ENCODE peak calls at places on chromosome X, in six cellular contexts. One of them, this sample, is unnamed.

GRCh38 chrX:9662148-9662547 is 103.5 kb downstream of the GPR143 start:
- DNase-seq in pancreas: no peak
- DNase-seq in A549: no peak
- DNase-seq in lower lobe of right lung: no peak
- DNase-seq in AG04450: no peak
- DNase-seq in HCT116: no peak
- DNase-seq in this sample: no peak

GRCh38 chrX:38379088-38379487 is 26.7 kb downstream of the OTC start:
- DNase-seq in A549: no peak
- DNase-seq in pancreas: no peak
- DNase-seq in AG04450: no peak
- DNase-seq in HCT116: no peak
- DNase-seq in lower lobe of right lung: no peak
- DNase-seq in this sample: no peak

GRCh38 chrX:148069759-148070503 is 88.8 kb downstream of the FMR1NB start:
- DNase-seq in AG04450: no peak
- DNase-seq in A549: no peak
- DNase-seq in pancreas: no peak
- DNase-seq in HCT116: no peak
- DNase-seq in lower lobe of right lung: no peak
- DNase-seq in this sample: no peak

GRCh38 chrX:40207626-40208025 is 109.9 kb upstream of the BCOR start:
- DNase-seq in lower lobe of right lung: no peak
- DNase-seq in A549: no peak
- DNase-seq in HCT116: no peak
- DNase-seq in pancreas: no peak
- DNase-seq in AG04450: no peak
- DNase-seq in this sample: no peak

GRCh38 chrX:66914082-66914481 is 275.2 kb upstream of the EDA2R start:
- DNase-seq in AG04450: no peak
- DNase-seq in A549: peak; percentile 3
- DNase-seq in pancreas: no peak
- DNase-seq in HCT116: no peak
- DNase-seq in lower lobe of right lung: no peak
- DNase-seq in this sample: no peak

GRCh38 chrX:153214934-153215333 is 35.9 kb downstream of the MAGEA1 start:
- DNase-seq in A549: no peak
- DNase-seq in lower lobe of right lung: no peak
- DNase-seq in AG04450: no peak
- DNase-seq in HCT116: no peak
- DNase-seq in pancreas: no peak
- DNase-seq in this sample: no peak

GRCh38 chrX:9730752-9731151 is 34.9 kb downstream of the GPR143 start:
- DNase-seq in AG04450: no peak
- DNase-seq in pancreas: no peak
- DNase-seq in HCT116: no peak
- DNase-seq in lower lobe of right lung: no peak
- DNase-seq in A549: no peak
- DNase-seq in this sample: no peak

GRCh38 chrX:40011483-40012038 is 86.2 kb downstream of the BCOR start:
- DNase-seq in AG04450: no peak
- DNase-seq in A549: no peak
- DNase-seq in HCT116: no peak
- DNase-seq in lower lobe of right lung: no peak
- DNase-seq in pancreas: no peak
- DNase-seq in this sample: no peak

GRCh38 chrX:2682582-2683177 is 8.4 kb upstream of the CD99 start:
- DNase-seq in AG04450: no peak
- DNase-seq in HCT116: no peak
- DNase-seq in pancreas: no peak
- DNase-seq in lower lobe of right lung: no peak
- DNase-seq in A549: no peak
- DNase-seq in this sample: no peak

GRCh38 chrX:109774706-109775105 is 41.6 kb upstream of the ACSL4 start:
- DNase-seq in AG04450: peak; percentile 20
- DNase-seq in lower lobe of right lung: no peak
- DNase-seq in A549: peak; percentile 56
- DNase-seq in HCT116: no peak
- DNase-seq in pancreas: no peak
- DNase-seq in this sample: no peak

GRCh38 chrX:15675490-15675921 is 10.9 kb upstream of the CLTRN start:
- DNase-seq in pancreas: peak; percentile 92
- DNase-seq in AG04450: no peak
- DNase-seq in HCT116: peak; percentile 70
- DNase-seq in A549: peak; percentile 86
- DNase-seq in lower lobe of right lung: peak; percentile 88
- DNase-seq in this sample: peak; percentile 89

GRCh38 chrX:9907645-9908387 is 59.3 kb upstream of the CLDN34 start:
- DNase-seq in HCT116: no peak
- DNase-seq in A549: no peak
- DNase-seq in lower lobe of right lung: no peak
- DNase-seq in AG04450: peak; percentile 74
- DNase-seq in pancreas: no peak
- DNase-seq in this sample: no peak

GRCh38 chrX:80576815-80577533 is 156.7 kb downstream of the TENT5D start:
- DNase-seq in AG04450: no peak
- DNase-seq in A549: no peak
- DNase-seq in pancreas: no peak
- DNase-seq in lower lobe of right lung: no peak
- DNase-seq in HCT116: no peak
- DNase-seq in this sample: no peak

GRCh38 chrX:40175416-40176255 is 77.9 kb upstream of the BCOR start:
- DNase-seq in AG04450: no peak
- DNase-seq in pancreas: peak; percentile 66
- DNase-seq in lower lobe of right lung: peak; percentile 85
- DNase-seq in HCT116: no peak
- DNase-seq in A549: peak; percentile 60
- DNase-seq in this sample: peak; percentile 91

GRCh38 chrX:34563809-34564208 is 93.3 kb downstream of the TMEM47 start:
- DNase-seq in A549: no peak
- DNase-seq in lower lobe of right lung: no peak
- DNase-seq in AG04450: no peak
- DNase-seq in pancreas: no peak
- DNase-seq in HCT116: no peak
- DNase-seq in this sample: no peak

GRCh38 chrX:16103625-16104024 is 19.7 kb upstream of the GRPR start:
- DNase-seq in A549: no peak
- DNase-seq in lower lobe of right lung: no peak
- DNase-seq in pancreas: no peak
- DNase-seq in HCT116: no peak
- DNase-seq in AG04450: no peak
- DNase-seq in this sample: no peak

GRCh38 chrX:45781901-45782553 is 581.4 kb upstream of the DIPK2B start:
- DNase-seq in HCT116: no peak
- DNase-seq in AG04450: peak; percentile 39
- DNase-seq in A549: peak; percentile 71
- DNase-seq in pancreas: no peak
- DNase-seq in lower lobe of right lung: no peak
- DNase-seq in this sample: no peak

GRCh38 chrX:137051978-137052640 is 18.3 kb upstream of the GPR101 start:
- DNase-seq in lower lobe of right lung: peak; percentile 65
- DNase-seq in A549: peak; percentile 49
- DNase-seq in AG04450: no peak
- DNase-seq in HCT116: peak; percentile 12
- DNase-seq in pancreas: peak; percentile 68
- DNase-seq in this sample: peak; percentile 79
- H3K4me3 ChIP-seq in lower lobe of right lung: peak overlapping the region; percentile 45
- H3K4me3 ChIP-seq in A549: peak overlapping the region; percentile 51
- H3K4me3 ChIP-seq in AG04450: peak overlapping the region; percentile 48
- H3K4me3 ChIP-seq in HCT116: peak overlapping the region; percentile 13
- H3K4me3 ChIP-seq in pancreas: peak overlapping the region; percentile 22
- H3K4me3 ChIP-seq in this sample: peak overlapping the region; percentile 40

DNA sequence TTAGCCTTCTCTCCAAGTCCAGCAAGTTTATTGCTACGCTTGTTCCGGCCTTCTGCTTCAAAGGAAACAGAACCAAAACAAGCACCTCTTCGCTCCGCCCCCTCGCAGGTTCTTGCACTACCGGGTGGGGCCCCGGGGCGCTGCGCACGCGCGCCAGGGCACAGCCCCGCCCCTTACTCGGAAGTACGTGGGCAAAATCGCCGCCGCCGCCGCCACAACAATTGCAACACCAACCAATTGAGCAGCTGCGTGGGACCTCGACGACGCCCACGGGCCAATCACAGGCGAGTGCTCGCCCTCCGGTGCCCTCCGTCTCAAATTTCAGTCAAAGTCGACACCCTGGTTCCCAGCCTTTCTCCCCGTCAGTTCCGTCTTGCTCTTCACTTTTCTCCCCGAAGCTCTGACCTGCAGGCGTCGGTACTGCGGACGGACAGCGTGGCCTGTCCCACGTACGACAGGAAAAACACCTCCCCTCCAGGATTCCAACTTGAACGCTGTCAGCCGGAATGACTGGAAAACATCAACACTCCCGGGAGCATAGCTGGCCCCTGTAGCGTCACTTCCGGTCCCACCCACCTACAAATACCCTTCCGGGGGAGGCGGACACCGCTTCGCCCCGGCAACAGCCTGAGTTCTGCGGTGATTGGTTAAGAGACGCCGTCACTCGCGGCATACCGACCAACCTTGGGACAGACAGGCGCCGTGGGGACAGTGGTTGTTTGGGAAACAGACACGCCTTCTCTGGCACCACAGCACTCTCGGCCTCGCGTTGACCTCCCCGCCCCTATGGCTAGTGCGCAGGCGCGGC is 624 bp upstream of the OTUD5 start:
- DNase-seq in HCT116: peak; percentile 93
- DNase-seq in AG04450: peak; percentile 96
- DNase-seq in A549: peak; percentile 99
- DNase-seq in lower lobe of right lung: peak; percentile 96
- DNase-seq in pancreas: peak; percentile 95
- DNase-seq in this sample: peak; percentile 96
- H3K9me3 ChIP-seq in HCT116: no peaks in the 10 kb centered on the region
- H3K9me3 ChIP-seq in AG04450: no peaks in the 10 kb centered on the region
- H3K9me3 ChIP-seq in A549: no peaks in the 10 kb centered on the region
- H3K9me3 ChIP-seq in lower lobe of right lung: no peaks in the 10 kb centered on the region
- H3K9me3 ChIP-seq in pancreas: no peaks in the 10 kb centered on the region
- H3K9me3 ChIP-seq in this sample: no peaks in the 10 kb centered on the region

GRCh38 chrX:134671207-134671750 is 13.0 kb upstream of the PLAC1 start:
- DNase-seq in A549: no peak
- DNase-seq in AG04450: no peak
- DNase-seq in lower lobe of right lung: no peak
- DNase-seq in HCT116: no peak
- DNase-seq in pancreas: no peak
- DNase-seq in this sample: no peak
- H3K27ac ChIP-seq in A549: peak overlapping the region; percentile 97
- H3K27ac ChIP-seq in AG04450: peak overlapping the region; percentile 58
- H3K27ac ChIP-seq in lower lobe of right lung: no peak overlapping the region
- H3K27ac ChIP-seq in HCT116: no peak overlapping the region
- H3K27ac ChIP-seq in pancreas: no peak overlapping the region
- H3K27ac ChIP-seq in this sample: no peak overlapping the region

DNA sequence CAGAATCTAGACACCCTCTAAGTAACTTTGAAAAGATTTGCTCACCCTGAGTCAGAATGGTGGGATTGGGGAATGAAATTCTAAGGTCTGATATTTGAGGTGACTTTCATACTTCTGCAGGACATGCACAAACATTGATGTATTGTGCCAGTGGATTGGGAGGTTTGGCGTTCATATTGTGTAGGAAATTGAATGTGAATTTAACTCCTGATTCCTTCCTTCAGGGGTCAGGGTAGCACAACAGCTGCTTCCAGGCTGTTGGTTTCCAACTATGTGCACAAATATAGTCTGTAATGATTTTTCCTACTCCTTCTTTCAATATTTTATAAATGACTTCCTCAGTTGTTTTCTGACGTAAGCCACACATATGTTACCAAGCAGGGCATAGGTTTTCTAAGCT is 3.1 kb downstream of the IL1RAPL1 start:
- DNase-seq in AG04450: no peak
- DNase-seq in lower lobe of right lung: no peak
- DNase-seq in pancreas: no peak
- DNase-seq in A549: no peak
- DNase-seq in HCT116: no peak
- DNase-seq in this sample: no peak
- H3K4me3 ChIP-seq in AG04450: no peak overlapping the region
- H3K4me3 ChIP-seq in lower lobe of right lung: no peak overlapping the region
- H3K4me3 ChIP-seq in pancreas: no peak overlapping the region
- H3K4me3 ChIP-seq in A549: no peak overlapping the region
- H3K4me3 ChIP-seq in HCT116: peak overlapping the region; percentile 3
- H3K4me3 ChIP-seq in this sample: no peak overlapping the region

DNA sequence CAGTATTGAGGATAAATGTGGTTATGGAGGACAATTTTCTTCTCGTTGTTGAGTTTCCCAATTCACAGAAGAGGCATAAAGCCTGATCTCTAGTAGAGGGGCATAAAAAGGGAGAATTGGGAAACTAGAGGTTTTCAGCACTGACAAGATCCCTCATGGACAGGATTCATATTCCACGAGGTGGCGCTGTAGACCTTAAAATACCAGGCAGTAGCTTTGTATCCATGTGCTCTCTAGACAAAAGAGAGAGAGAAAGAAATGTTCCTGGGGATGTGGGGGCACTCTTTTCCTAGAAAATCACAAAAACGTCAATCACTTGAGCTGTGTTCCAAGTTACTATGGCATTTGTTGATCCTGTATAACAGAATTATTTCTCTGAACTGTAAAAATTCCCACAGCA is 128.3 kb downstream of the MAGEE1 start:
- DNase-seq in A549: peak; percentile 68
- DNase-seq in HCT116: peak; percentile 33
- DNase-seq in pancreas: no peak
- DNase-seq in AG04450: no peak
- DNase-seq in lower lobe of right lung: no peak
- DNase-seq in this sample: no peak
- H3K9me3 ChIP-seq in A549: no peaks in the 10 kb centered on the region
- H3K9me3 ChIP-seq in HCT116: no peaks in the 10 kb centered on the region
- H3K9me3 ChIP-seq in pancreas: no peaks in the 10 kb centered on the region
- H3K9me3 ChIP-seq in AG04450: no peaks in the 10 kb centered on the region
- H3K9me3 ChIP-seq in lower lobe of right lung: no peaks in the 10 kb centered on the region
- H3K9me3 ChIP-seq in this sample: no peaks in the 10 kb centered on the region

GRCh38 chrX:18424482-18425198 is 768 bp upstream of the CDKL5 start:
- DNase-seq in pancreas: peak; percentile 17
- DNase-seq in HCT116: no peak
- DNase-seq in A549: peak; percentile 70
- DNase-seq in lower lobe of right lung: peak; percentile 47
- DNase-seq in AG04450: peak; percentile 36
- DNase-seq in this sample: peak; percentile 57

GRCh38 chrX:18426004-18426320 is 554 bp downstream of the CDKL5 start:
- DNase-seq in pancreas: no peak
- DNase-seq in AG04450: no peak
- DNase-seq in HCT116: no peak
- DNase-seq in A549: no peak
- DNase-seq in lower lobe of right lung: no peak
- DNase-seq in this sample: no peak

GRCh38 chrX:18425199-18426003 is at the start of gene CDKL5:
- DNase-seq in lower lobe of right lung: peak; percentile 98
- DNase-seq in HCT116: peak; percentile 90
- DNase-seq in pancreas: peak; percentile 97
- DNase-seq in A549: peak; percentile 98
- DNase-seq in AG04450: peak; percentile 92
- DNase-seq in this sample: peak; percentile 98

GRCh38 chrX:18422325-18422724 is 3.1 kb upstream of the CDKL5 start:
- DNase-seq in pancreas: no peak
- DNase-seq in HCT116: no peak
- DNase-seq in AG04450: peak; percentile 76
- DNase-seq in lower lobe of right lung: no peak
- DNase-seq in A549: peak; percentile 92
- DNase-seq in this sample: no peak

GRCh38 chrX:18422886-18423285 is 2.5 kb upstream of the CDKL5 start:
- DNase-seq in A549: no peak
- DNase-seq in HCT116: no peak
- DNase-seq in pancreas: no peak
- DNase-seq in AG04450: no peak
- DNase-seq in lower lobe of right lung: no peak
- DNase-seq in this sample: no peak
- H3K27ac ChIP-seq in A549: peak overlapping the region; percentile 72
- H3K27ac ChIP-seq in HCT116: no peak overlapping the region
- H3K27ac ChIP-seq in pancreas: no peak overlapping the region
- H3K27ac ChIP-seq in AG04450: peak overlapping the region; percentile 75
- H3K27ac ChIP-seq in lower lobe of right lung: no peak overlapping the region
- H3K27ac ChIP-seq in this sample: no peak overlapping the region

This sample was measured in upper lobe of right lung.